ENCODE peak calls at places on chromosome 6, in five cellular contexts. J is glutamatergic neuron, C is endothelial cell of umbilical vein, S is fibroblast of mammary gland, X is cardiac muscle cell. K is an unnamed sample.

GRCh38 chr6:44634321-44634720 is 246.8 kb downstream of the CDC5L start:
- DNase-seq in J (no peak), C (no peak), S (no peak), X (no peak), K (no peak)

GRCh38 chr6:54255881-54256280 is 52.4 kb upstream of the TINAG start:
- DNase-seq in J (no peak), C (peak), S (no peak), X (peak), K (no peak)

GRCh38 chr6:96450082-96450759 is 71.4 kb upstream of the UFL1 start:
- DNase-seq in J (no peak), C (no peak), S (no peak), X (no peak), K (no peak)

GRCh38 chr6:108494434-108494833 is 66.3 kb upstream of the FOXO3 start:
- DNase-seq in J (no peak), C (no peak), S (no peak), X (no peak), K (no peak)

GRCh38 chr6:129672883-129673631 is 36.9 kb downstream of the ARHGAP18 start:
- DNase-seq in J (no peak), C (peak), S (peak), X (no peak), K (peak)

GRCh38 chr6:34439442-34439841 is 13.6 kb upstream of the RPS10 start:
- DNase-seq in J (no peak), C (no peak), S (no peak), X (no peak), K (no peak)

GRCh38 chr6:1335367-1336037 is 23.6 kb downstream of the FOXQ1 start:
- DNase-seq in J (no peak), C (no peak), S (peak), X (no peak), K (peak)

GRCh38 chr6:125598422-125598821 is 151.0 kb upstream of the HEY2 start:
- DNase-seq in J (peak), C (no peak), S (peak), X (no peak), K (peak)

GRCh38 chr6:25089442-25089841 is 153.7 kb upstream of the RIPOR2 start:
- DNase-seq in J (no peak), C (peak), S (peak), X (no peak), K (peak)

GRCh38 chr6:96620851-96621250 is 57.9 kb downstream of the FHL5 start:
- DNase-seq in J (no peak), C (no peak), S (no peak), X (no peak), K (no peak)

GRCh38 chr6:6975395-6976111 is 132.2 kb upstream of the RREB1 start:
- DNase-seq in J (no peak), C (no peak), S (no peak), X (peak), K (no peak)

GRCh38 chr6:3884007-3884745 is 35.0 kb downstream of the FAM50B start:
- DNase-seq in J (no peak), C (peak), S (peak), X (no peak), K (no peak)

GRCh38 chr6:143224516-143224915 is 163.8 kb downstream of the AIG1 start:
- DNase-seq in J (no peak), C (peak), S (peak), X (no peak), K (no peak)

GRCh38 chr6:41374618-41375590 is 39.5 kb downstream of the NCR2 start:
- DNase-seq in J (peak), C (no peak), S (no peak), X (peak), K (no peak)

GRCh38 chr6:161238076-161238869 is 35.6 kb downstream of the AGPAT4 start:
- DNase-seq in J (no peak), C (no peak), S (peak), X (no peak), K (peak)

GRCh38 chr6:63349401-63349800 is 29.6 kb upstream of the LGSN start:
- DNase-seq in J (no peak), C (peak), S (no peak), X (no peak), K (no peak)

GRCh38 chr6:154994881-154995240 is 254 bp upstream of the TIAM2 start:
- DNase-seq in J (no peak), C (no peak), S (no peak), X (no peak), K (no peak)

GRCh38 chr6:68473433-68474210 is 161.5 kb upstream of the ADGRB3 start:
- DNase-seq in J (no peak), C (no peak), S (peak), X (no peak), K (peak)

GRCh38 chr6:68468244-68468884 is 166.7 kb upstream of the ADGRB3 start:
- DNase-seq in J (peak), C (no peak), S (no peak), X (no peak), K (peak)
- TF ChIP-seq CTCF in J (no peak), C (no peak), S (peak), X (no peak), K (peak)

DNA sequence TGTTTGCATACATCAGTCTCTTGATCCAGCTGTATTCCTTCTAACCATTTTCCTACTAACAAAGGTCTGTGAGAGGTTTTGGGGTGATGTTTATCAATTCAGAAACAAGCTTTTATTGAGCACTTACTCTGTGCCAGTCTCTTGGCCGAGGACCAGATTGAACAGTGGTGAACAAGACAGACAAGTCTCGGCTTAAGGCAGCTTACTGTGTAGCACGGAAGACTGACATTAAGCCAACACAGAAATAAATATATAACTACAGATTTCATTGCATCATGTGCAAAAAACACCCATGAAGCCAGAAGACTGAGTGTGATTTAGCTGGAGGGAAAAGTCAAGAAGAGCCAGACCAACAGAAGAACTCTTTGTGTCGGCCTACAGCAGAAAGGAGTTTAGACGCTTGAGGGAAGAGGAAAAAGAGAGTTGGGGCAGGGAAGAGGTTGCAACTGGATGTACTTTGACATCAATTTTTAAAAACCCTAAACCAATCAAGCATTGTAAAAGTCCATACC is 549.6 kb upstream of the CITED2 start:
- DNase-seq in J (no peak), C (no peak), S (no peak), X (no peak), K (no peak)
- TF ChIP-seq CTCF in J (no peak), C (no peak), S (no peak), X (no peak), K (no peak)

DNA sequence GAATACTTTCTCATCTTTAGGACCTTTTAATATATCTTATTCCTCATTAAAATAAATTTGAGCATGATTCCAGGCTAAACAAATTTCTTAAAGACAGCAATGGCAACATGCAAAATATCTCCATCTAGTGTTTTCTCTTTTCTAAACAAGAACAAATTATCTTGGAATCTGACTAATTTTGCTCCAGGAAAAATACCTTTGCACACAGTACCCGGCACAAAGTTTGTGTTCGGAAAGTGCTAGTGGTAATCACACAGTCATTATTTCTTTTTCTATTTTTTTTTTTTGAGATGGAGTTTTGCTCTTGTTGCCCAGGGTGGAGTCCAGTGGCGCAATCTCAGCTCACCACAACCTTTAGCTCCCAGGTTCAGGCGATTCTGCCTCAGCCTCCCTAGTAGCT is 8.2 kb upstream of the EFHC1 start:
- DNase-seq in J (no peak), C (no peak), S (no peak), X (no peak), K (no peak)
- TF ChIP-seq CTCF in J (no peak), C (no peak), S (no peak), X (no peak), K (no peak)

GRCh38 chr6:68975064-68975463 is 340.0 kb downstream of the ADGRB3 start:
- DNase-seq in J (peak), C (no peak), S (no peak), X (peak), K (no peak)

GRCh38 chr6:68978411-68978810 is 343.3 kb downstream of the ADGRB3 start:
- DNase-seq in J (no peak), C (no peak), S (no peak), X (no peak), K (no peak)

GRCh38 chr6:68976260-68976659 is 341.2 kb downstream of the ADGRB3 start:
- DNase-seq in J (no peak), C (no peak), S (no peak), X (no peak), K (peak)
- TF ChIP-seq CTCF in J (peak), C (no peak), S (no peak), X (peak), K (peak)